ENCODE peak calls at places on chromosomes 16 and 17, in nine cellular contexts. W is NCI-H1436; Z is hepatocyte; F is cardiac muscle cell; P is GM04503; U is NCI-H2081; S is H54; G is sciatic nerve; O is CD8-positive, alpha-beta T cell. A is an unnamed sample.
A peak's percentile ranks its signal among the peaks of the same experiment; 100 is the strongest.

GRCh38 chr17:3972281-3972731 is 8.1 kb upstream of the ATP2A3 start:
- DNase-seq in F (no peak), P (no peak), W (no peak), U (no peak), S (no peak), Z (no peak), O (no peak), G (no peak), A (no peak)

GRCh38 chr17:79231766-79232287 is 157.2 kb downstream of the ENGASE start:
- DNase-seq in G (no peak), Z (no peak), W (no peak), F (no peak), S (no peak), O (no peak), U (no peak), P (no peak), A (peak; percentile 67)

GRCh38 chr17:82257473-82257872 is 16.0 kb downstream of the CSNK1D start:
- DNase-seq in S (no peak), F (no peak), G (no peak), U (peak; percentile 17), O (peak; percentile 44), P (no peak), W (no peak), Z (peak; percentile 44), A (no peak)

GRCh38 chr16:85426806-85427205 is 186.3 kb upstream of the GSE1 start:
- DNase-seq in O (no peak), S (no peak), W (no peak), Z (no peak), F (no peak), U (no peak), P (no peak), G (peak; percentile 44), A (no peak)

GRCh38 chr17:70050192-70050591 is 24.8 kb upstream of the KCNJ16 start:
- DNase-seq in F (no peak), O (no peak), W (no peak), Z (no peak), S (no peak), G (no peak), U (no peak), P (peak; percentile 3), A (no peak)

GRCh38 chr17:57892820-57893595 is 43.2 kb upstream of the MRPS23 start:
- DNase-seq in U (peak; percentile 58), G (peak; percentile 90), F (peak; percentile 73), O (no peak), W (peak; percentile 40), P (peak; percentile 100), Z (peak; percentile 92), S (peak; percentile 97), A (peak; percentile 97)

GRCh38 chr16:13453325-13453724 is 466.6 kb upstream of the ERCC4 start:
- DNase-seq in G (no peak), S (no peak), F (peak; percentile 11), O (no peak), U (no peak), P (no peak), W (no peak), Z (peak; percentile 8), A (no peak)

GRCh38 chr16:66649636-66650205 is 45.2 kb downstream of the CMTM3 start:
- DNase-seq in W (no peak), P (no peak), F (no peak), G (no peak), U (no peak), S (no peak), Z (peak; percentile 20), O (no peak), A (no peak)

GRCh38 chr17:81153340-81153803 is 11.9 kb upstream of the PVALEF start:
- DNase-seq in W (no peak), P (no peak), Z (no peak), G (no peak), F (no peak), U (no peak), S (peak; percentile 68), O (no peak), A (peak; percentile 8)

GRCh38 chr16:67862623-67863583 is 9.9 kb upstream of the EDC4 start:
- DNase-seq in U (no peak), G (no peak), W (no peak), Z (no peak), F (peak; percentile 68), P (no peak), S (peak; percentile 49), O (no peak), A (no peak)

GRCh38 chr17:54944796-54945195 is 23.7 kb downstream of the COX11 start:
- DNase-seq in O (no peak), Z (no peak), U (no peak), F (no peak), W (no peak), S (no peak), P (no peak), G (no peak), A (no peak)

GRCh38 chr17:50923611-50924010 is 57.5 kb upstream of the TOB1 start:
- DNase-seq in S (no peak), F (no peak), O (no peak), W (peak; percentile 16), Z (no peak), G (no peak), P (no peak), U (peak; percentile 76), A (no peak)

GRCh38 chr17:57537524-57538410 is 207.3 kb downstream of the CCDC182 start:
- DNase-seq in P (no peak), O (no peak), Z (no peak), U (no peak), W (peak; percentile 73), S (no peak), G (no peak), F (no peak), A (no peak)

GRCh38 chr16:17784073-17784472 is 313.3 kb upstream of the XYLT1 start:
- DNase-seq in O (no peak), G (no peak), F (peak; percentile 88), Z (peak; percentile 66), U (no peak), P (no peak), S (no peak), W (no peak), A (no peak)

GRCh38 chr16:23949630-23950290 is 114.0 kb downstream of the PRKCB start:
- DNase-seq in F (no peak), U (no peak), G (no peak), S (no peak), P (no peak), W (no peak), O (peak; percentile 71), Z (no peak), A (no peak)

GRCh38 chr17:55446581-55447205 is 25.1 kb upstream of the MMD start:
- DNase-seq in G (no peak), O (no peak), F (no peak), S (no peak), P (no peak), U (no peak), Z (peak; percentile 49), W (no peak), A (no peak)

GRCh38 chr16:82265809-82266208 is 95.8 kb upstream of the MPHOSPH6 start:
- DNase-seq in P (no peak), Z (no peak), G (no peak), W (no peak), S (no peak), F (no peak), U (no peak), O (no peak), A (no peak)

A was measured in HS-5.